ENCODE peak calls at places on chromosomes 16 and 17, in ten cellular contexts. H, W, O, R, M, E, C, N, P and I are unnamed samples.

GRCh38 chr16:78213751-78214150 is 114.3 kb downstream of the WWOX start:
- DNase-seq in R (no peak), M (no peak), O (no peak), C (no peak), N (no peak), W (no peak), H (no peak), E (no peak), P (no peak), I (no peak)

GRCh38 chr16:14475370-14476139 is 154.5 kb downstream of the PARN start:
- DNase-seq in N (no peak), H (peak), P (peak), W (no peak), O (no peak), R (no peak), M (no peak), E (no peak), C (no peak), I (no peak)

GRCh38 chr16:31002252-31002700 is 8.2 kb downstream of the STX1B start:
- DNase-seq in O (no peak), C (no peak), P (no peak), W (no peak), H (no peak), R (no peak), E (no peak), M (no peak), N (no peak), I (no peak)

GRCh38 chr16:19119564-19119963 is 5.8 kb downstream of the ITPRIPL2 start:
- DNase-seq in E (peak), M (no peak), R (no peak), C (no peak), O (no peak), P (no peak), W (no peak), N (no peak), H (no peak), I (peak)

GRCh38 chr17:18129041-18129502 is 20.5 kb downstream of the MYO15A start:
- DNase-seq in O (no peak), P (no peak), R (no peak), H (peak), N (no peak), E (peak), C (no peak), M (no peak), W (no peak), I (peak)

GRCh38 chr17:76078859-76079576 is at the start of gene ZACN:
- DNase-seq in P (peak), H (no peak), R (no peak), C (no peak), E (no peak), M (no peak), W (no peak), O (no peak), N (no peak), I (no peak)

GRCh38 chr17:64599187-64599676 is 62.9 kb downstream of the SMURF2 start:
- DNase-seq in W (no peak), H (no peak), P (no peak), O (no peak), C (no peak), R (no peak), N (no peak), M (no peak), E (no peak), I (no peak)

GRCh38 chr17:40311575-40311974 is 2.6 kb downstream of the RARA start:
- DNase-seq in P (peak), W (peak), R (no peak), C (peak), N (peak), M (no peak), E (no peak), H (peak), O (peak), I (no peak)

GRCh38 chr17:68709995-68710780 is 109.0 kb upstream of the FAM20A start:
- DNase-seq in O (no peak), W (no peak), E (peak), R (no peak), H (no peak), N (no peak), P (no peak), C (no peak), M (no peak), I (peak)

GRCh38 chr17:57530508-57530907 is 214.6 kb downstream of the CCDC182 start:
- DNase-seq in P (no peak), N (no peak), E (no peak), M (no peak), H (no peak), C (no peak), W (no peak), O (no peak), R (no peak), I (no peak)

GRCh38 chr16:67734731-67735201 is 15.7 kb upstream of the GFOD2 start:
- DNase-seq in R (no peak), E (no peak), C (no peak), M (no peak), N (no peak), W (no peak), O (no peak), P (no peak), H (no peak), I (no peak)

GRCh38 chr16:81697886-81698635 is 81.0 kb upstream of the PLCG2 start:
- DNase-seq in E (no peak), O (no peak), M (no peak), N (no peak), P (no peak), W (no peak), C (no peak), R (no peak), H (no peak), I (no peak)

GRCh38 chr16:57367111-57367752 is 5.1 kb upstream of the CX3CL1 start:
- DNase-seq in O (no peak), N (no peak), R (no peak), W (no peak), P (peak), M (no peak), C (no peak), E (peak), H (peak), I (no peak)

GRCh38 chr16:71722801-71723536 is 1.5 kb downstream of the PHLPP2 start:
- DNase-seq in N (peak), O (peak), H (peak), P (peak), E (peak), M (peak), W (peak), C (peak), R (peak), I (no peak)

GRCh38 chr16:71721066-71721740 is 3.3 kb downstream of the PHLPP2 start:
- DNase-seq in M (no peak), R (no peak), W (no peak), E (no peak), O (no peak), P (no peak), H (no peak), C (no peak), N (no peak), I (no peak)

GRCh38 chr16:71726491-71727319 is 2.2 kb upstream of the PHLPP2 start:
- DNase-seq in W (no peak), M (no peak), O (peak), R (no peak), H (no peak), C (no peak), P (no peak), N (no peak), E (no peak), I (no peak)

GRCh38 chr16:71723537-71724319 is 773 bp downstream of the PHLPP2 start:
- DNase-seq in O (peak), C (peak), R (peak), M (peak), H (peak), E (peak), N (peak), W (peak), P (peak), I (no peak)

DNA sequence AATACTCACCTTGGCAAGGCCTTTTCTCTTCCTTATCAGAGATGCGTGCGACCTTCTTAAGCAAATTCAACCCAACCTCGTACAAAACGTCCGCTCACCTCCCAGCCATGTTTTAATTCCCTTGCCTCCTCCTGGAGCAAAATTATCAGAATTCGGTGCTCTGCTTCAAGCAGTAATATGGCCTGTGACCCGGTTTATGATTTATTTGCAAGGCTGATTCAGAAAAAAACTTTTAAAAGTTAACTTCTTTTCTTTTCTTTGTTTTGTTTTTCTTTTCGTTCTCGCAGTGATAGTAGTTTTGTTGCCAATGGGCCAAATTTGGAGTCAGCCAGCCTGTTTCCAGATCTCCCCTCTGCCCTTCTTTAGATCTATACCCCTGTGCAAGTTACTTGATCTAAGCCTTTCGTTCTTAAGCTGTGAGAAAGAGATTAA is at the start of gene PHLPP2:
- DNase-seq in P (no peak), M (no peak), C (no peak), H (no peak), R (no peak), O (no peak), E (no peak), N (no peak), W (no peak), I (no peak)
- TF ChIP-seq CTCF in P (no peak), M (no peak), C (no peak), H (no peak), R (no peak), O (no peak), E (no peak), N (no peak), W (no peak), I (no peak)

DNA sequence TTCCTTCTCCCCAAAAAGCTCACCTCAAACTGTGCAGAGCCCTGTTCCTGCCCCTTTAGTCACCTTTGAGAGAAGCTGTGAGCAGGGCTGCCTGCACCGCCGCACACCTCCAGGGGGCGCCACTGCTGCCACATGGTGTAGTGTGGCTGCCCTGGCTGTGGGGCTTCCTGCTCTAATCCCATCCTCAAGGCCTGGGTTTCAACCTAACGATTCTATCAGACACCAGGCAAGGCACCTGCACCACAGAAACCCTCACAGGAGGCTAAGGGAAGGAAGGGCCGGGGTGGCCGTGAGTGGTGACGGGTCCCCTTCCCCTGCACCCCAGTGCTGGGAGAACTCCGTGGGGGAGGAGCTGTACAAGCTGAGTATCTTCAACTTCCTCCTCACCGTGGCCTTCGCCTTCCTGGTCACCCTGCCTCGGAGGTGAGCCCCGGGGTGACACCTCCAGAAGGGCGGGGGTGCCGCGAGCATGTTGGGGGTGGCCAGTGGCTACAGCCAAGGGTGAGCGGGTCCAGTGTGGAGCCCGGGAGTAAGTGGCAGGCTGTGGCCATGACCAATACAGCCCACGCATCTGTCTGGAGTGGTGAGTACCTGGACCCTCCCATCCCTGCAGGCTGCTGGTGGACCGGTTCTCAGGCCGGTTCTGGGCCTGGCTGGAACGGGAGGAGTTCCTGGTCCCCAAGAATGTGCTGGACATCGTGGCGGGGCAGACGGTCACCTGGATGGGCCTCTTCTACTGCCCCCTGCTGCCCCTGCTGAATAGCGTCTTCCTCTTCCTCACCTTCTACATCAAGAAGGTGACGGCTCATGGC is 7.0 kb downstream of the TMC8 start:
- DNase-seq in W (no peak), H (no peak), P (peak), R (no peak), E (no peak), O (no peak), C (no peak), N (no peak), M (no peak), I (no peak)
- TF ChIP-seq CTCF in W (no peak), H (peak), P (no peak), R (peak), E (peak), O (peak), C (peak), N (no peak), M (peak), I (peak)

DNA sequence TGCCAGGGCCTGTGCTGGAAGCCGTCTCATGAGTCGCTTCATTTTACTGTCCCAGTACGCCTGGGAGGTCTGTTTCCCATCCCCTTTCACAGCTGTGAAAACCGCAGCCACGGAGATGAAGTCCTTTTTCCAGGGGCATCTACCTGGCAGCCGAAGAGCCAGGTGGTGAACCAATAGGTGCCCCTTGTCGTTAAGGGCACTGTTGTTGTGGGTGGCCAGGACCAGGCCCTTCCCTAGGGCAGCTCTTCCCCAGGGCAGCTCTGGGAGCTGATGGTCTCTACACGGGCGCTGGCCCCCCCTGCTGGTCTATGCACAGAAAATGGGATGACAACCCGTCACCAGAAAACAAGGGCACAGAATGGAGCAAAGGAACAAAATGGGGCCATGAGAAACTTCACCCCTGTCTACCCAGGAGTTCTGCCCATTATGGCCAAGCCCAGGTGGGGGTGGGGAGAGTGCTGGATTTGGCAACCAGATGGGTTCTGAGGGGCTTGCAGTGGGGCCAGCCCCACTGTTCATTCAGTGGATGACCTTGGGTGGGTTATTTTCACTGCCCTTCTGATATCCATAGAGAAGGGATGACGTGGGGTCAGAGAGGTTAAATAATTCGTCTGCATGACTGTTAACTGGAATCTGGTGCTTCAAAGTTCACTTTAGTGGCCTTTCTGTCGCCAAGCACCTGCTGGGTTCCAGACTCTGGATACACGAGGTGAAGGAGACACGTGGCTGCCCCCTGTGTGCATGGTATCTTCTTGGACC is 11.5 kb downstream of the RMI2 start:
- DNase-seq in M (peak), E (peak), C (no peak), O (peak), H (peak), W (no peak), R (peak), N (peak), P (peak), I (no peak)
- TF ChIP-seq CTCF in M (peak), E (peak), C (peak), O (peak), H (no peak), W (peak), R (peak), N (peak), P (peak), I (peak)

GRCh38 chr16:8936421-8936820 is 27.3 kb downstream of the USP7 start:
- DNase-seq in M (peak), H (peak), N (no peak), O (peak), E (peak), R (peak), C (no peak), W (no peak), P (peak), I (no peak)
- TF ChIP-seq CTCF in M (no peak), H (peak), N (peak), O (peak), E (peak), R (peak), C (peak), W (no peak), P (peak), I (peak)

DNA sequence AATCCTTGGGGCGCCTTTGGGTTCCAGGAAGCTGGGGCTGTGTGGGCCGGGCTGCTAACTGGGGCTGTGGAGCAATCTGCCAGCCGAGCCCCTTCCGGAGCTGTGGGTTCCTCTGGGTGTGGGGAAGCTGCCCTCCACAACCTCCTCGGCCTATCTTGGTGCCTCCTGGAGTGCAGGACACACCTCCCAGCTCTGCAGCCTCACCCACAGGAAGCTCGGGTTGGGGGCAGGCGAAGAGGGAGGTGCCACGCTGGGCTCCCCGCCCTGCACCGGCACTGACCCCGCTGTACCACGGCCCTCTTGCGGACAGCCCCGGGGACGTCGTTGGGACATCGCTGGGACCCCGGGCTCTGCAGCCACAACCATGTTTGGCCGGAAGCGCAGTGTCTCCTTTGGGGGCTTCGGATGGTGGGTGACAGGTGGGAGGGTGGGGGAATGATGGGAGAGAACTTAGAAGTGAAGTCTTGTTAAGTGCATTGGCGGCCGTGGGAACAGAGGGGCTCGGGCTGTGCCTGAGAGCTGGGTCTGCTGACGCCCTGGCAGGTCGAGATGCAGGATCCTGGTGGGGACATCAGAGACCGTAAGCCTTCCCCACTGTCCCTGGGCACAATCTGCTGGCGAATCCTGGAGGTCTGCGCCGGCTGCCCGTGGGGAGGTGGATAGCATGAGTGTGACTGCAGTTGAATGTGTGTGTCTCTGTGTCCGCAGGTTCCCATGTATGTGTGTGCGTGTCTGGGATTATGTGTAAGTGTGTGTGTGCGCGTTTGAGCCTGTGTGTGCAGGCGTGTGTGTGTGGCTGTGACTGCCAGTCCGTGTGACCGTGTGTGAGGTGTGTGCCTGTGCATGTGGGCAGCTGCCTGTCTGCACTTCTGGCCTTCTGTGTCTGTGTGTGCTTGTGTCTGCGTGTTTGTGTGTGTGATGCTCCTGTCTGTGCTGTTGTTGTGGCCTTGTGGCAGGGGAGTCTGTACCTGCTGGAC is at the start of gene RAP1GAP2:
- DNase-seq in H (peak), N (no peak), C (peak), R (no peak), M (no peak), W (peak), E (no peak), O (no peak), P (no peak), I (no peak)
- TF ChIP-seq CTCF in H (no peak), N (no peak), C (no peak), R (no peak), M (no peak), W (no peak), E (no peak), O (no peak), P (no peak), I (no peak)

GRCh38 chr16:69424053-69424934 is at the start of gene CYB5B:
- DNase-seq in E (peak), N (peak), M (peak), C (peak), W (peak), O (peak), H (peak), P (peak), R (peak), I (peak)

GRCh38 chr16:69419956-69420355 is 4.5 kb upstream of the CYB5B start:
- DNase-seq in E (no peak), H (no peak), R (no peak), M (no peak), P (no peak), N (no peak), C (no peak), O (no peak), W (no peak), I (no peak)

GRCh38 chr16:69423189-69423588 is 1.2 kb upstream of the CYB5B start:
- DNase-seq in H (no peak), O (no peak), P (no peak), M (no peak), N (no peak), E (no peak), R (no peak), W (no peak), C (no peak), I (no peak)

GRCh38 chr16:69428652-69429051 is 4.2 kb downstream of the CYB5B start:
- DNase-seq in R (no peak), E (no peak), N (no peak), M (no peak), W (no peak), O (no peak), C (no peak), H (no peak), P (no peak), I (no peak)

GRCh38 chr16:69424935-69425784 is 741 bp downstream of the CYB5B start:
- DNase-seq in C (no peak), M (no peak), O (no peak), R (no peak), P (no peak), W (no peak), N (no peak), E (no peak), H (no peak), I (no peak)
- TF ChIP-seq CTCF in C (no peak), M (no peak), O (no peak), R (no peak), P (no peak), W (no peak), N (no peak), E (no peak), H (no peak), I (no peak)

DNA sequence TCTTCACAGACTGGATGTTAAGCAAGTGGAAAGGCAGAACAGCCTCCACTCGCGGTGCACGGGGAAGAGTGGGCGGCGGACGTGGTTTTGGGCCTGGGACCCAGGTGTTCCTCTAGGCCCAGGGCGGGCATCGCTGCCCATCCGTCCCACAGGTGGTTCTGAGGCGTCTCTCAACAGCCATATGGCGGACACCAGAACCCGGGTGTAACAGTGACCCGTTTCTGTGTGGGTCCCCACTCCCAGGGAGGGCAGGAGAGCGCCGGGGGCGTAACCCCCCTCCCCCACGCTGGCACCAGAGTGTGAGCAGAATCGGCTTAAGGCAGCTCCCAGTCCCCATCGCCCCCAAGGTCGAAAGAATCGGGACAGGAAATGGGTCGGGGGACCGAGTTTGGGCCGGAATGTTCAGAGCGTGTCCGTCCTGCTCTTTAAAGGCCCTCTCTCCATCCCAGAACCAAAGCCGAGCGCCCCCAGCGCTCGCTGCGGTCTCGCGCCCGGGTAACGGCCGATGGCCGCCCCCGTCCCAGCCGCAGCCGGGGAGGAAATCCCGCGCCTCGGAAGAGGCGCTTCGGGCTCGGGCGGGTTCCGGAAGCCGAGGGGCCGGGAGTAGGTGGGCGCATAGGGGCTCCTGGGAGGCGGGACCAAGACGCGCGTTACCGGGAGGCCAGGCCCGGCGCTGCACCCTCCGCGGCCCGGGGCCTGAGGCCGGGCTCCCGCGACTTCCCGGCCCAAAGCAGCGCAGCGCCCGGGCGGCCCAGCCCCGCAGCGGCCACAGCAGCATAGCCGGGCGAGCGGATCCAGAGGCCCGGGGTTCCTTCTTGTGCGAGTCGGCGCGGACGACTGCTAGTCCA is at the start of gene TK2:
- DNase-seq in H (peak), C (peak), O (peak), E (peak), R (peak), N (peak), M (peak), W (peak), P (peak), I (no peak)
- TF ChIP-seq CTCF in H (no peak), C (no peak), O (peak), E (peak), R (peak), N (peak), M (no peak), W (no peak), P (no peak), I (peak)